ENCODE peak calls at places on chromosomes 6 and 20, in seven cellular contexts. Z, Y, B, O, J, C and F are unnamed samples. For H3K36me3, the result is how much of the 10 kb centered on the place peaks cover.

GRCh38 chr20:54228841-54229240 is 21.0 kb downstream of the PFDN4 start:
- DNase-seq in Z (no peak), Y (no peak), B (no peak), O (no peak), J (no peak), C (no peak), F (no peak)

GRCh38 chr6:50832912-50833311 is 14.2 kb downstream of the TFAP2B start:
- DNase-seq in Z (no peak), Y (no peak), B (no peak), O (no peak), J (no peak), C (no peak), F (no peak)

GRCh38 chr20:1505871-1506270 is 14.7 kb upstream of the SIRPB2 start:
- DNase-seq in Z (no peak), Y (no peak), B (no peak), O (no peak), J (no peak), C (no peak), F (no peak)

GRCh38 chr6:4936681-4937041 is 67.2 kb downstream of the RPP40 start:
- DNase-seq in Z (no peak), Y (no peak), B (no peak), O (no peak), J (no peak), C (no peak), F (no peak)

GRCh38 chr6:33744895-33745546 is 1.7 kb downstream of the IP6K3 start:
- DNase-seq in Z (no peak), Y (no peak), B (no peak), O (no peak), J (no peak), C (no peak), F (no peak)

GRCh38 chr6:105179244-105180065 is at the start of gene POPDC3:
- DNase-seq in Z (no peak), Y (peak), B (no peak), O (no peak), J (no peak), C (peak), F (no peak)

GRCh38 chr20:3781153-3781910 is at the start of gene SPEF1:
- DNase-seq in Z (no peak), Y (peak), B (peak), O (peak), J (peak), C (no peak), F (no peak)

GRCh38 chr6:69390125-69390524 is 406.7 kb downstream of the LMBRD1 start:
- DNase-seq in Z (no peak), Y (no peak), B (no peak), O (no peak), J (no peak), C (no peak), F (no peak)

GRCh38 chr20:55415567-55416142 is 589.7 kb downstream of the CBLN4 start:
- DNase-seq in Z (no peak), Y (no peak), B (no peak), O (no peak), J (no peak), C (no peak), F (no peak)

GRCh38 chr6:43115365-43115764 is 39.3 kb downstream of the PTK7 start:
- DNase-seq in Z (no peak), Y (no peak), B (no peak), O (no peak), J (no peak), C (no peak), F (no peak)

GRCh38 chr6:170182781-170183120 is 108.1 kb downstream of the DLL1 start:
- DNase-seq in Z (no peak), Y (no peak), B (no peak), O (no peak), J (no peak), C (no peak), F (no peak)

GRCh38 chr20:53040678-53041674 is 68.8 kb downstream of the TSHZ2 start:
- DNase-seq in Z (no peak), Y (no peak), B (no peak), O (peak), J (no peak), C (no peak), F (no peak)

GRCh38 chr6:119184008-119184665 is 105.7 kb upstream of the FAM184A start:
- DNase-seq in Z (no peak), Y (no peak), B (no peak), O (no peak), J (no peak), C (no peak), F (no peak)

GRCh38 chr20:2397091-2397490 is 16.4 kb downstream of the TGM6 start:
- DNase-seq in Z (no peak), Y (no peak), B (no peak), O (no peak), J (no peak), C (no peak), F (no peak)

GRCh38 chr20:35264755-35265154 is 13.2 kb downstream of the MMP24OS start:
- DNase-seq in Z (no peak), Y (no peak), B (no peak), O (peak), J (no peak), C (no peak), F (no peak)

GRCh38 chr20:56393133-56393472 is 658 bp downstream of the CSTF1 start:
- DNase-seq in Z (no peak), Y (no peak), B (no peak), O (no peak), J (no peak), C (no peak), F (no peak)

GRCh38 chr20:20076297-20077065 is 24.1 kb downstream of the CFAP61 start:
- DNase-seq in Z (no peak), Y (no peak), B (no peak), O (no peak), J (no peak), C (no peak), F (no peak)

GRCh38 chr6:34223381-34223963 is 13.2 kb upstream of the HMGA1 start:
- DNase-seq in Z (no peak), Y (no peak), B (no peak), O (no peak), J (no peak), C (peak), F (no peak)

GRCh38 chr6:163709693-163710092 is 295.2 kb downstream of the QKI start:
- DNase-seq in Z (no peak), Y (no peak), B (no peak), O (no peak), J (no peak), C (no peak), F (no peak)

GRCh38 chr6:148629910-148630470 is 116.8 kb upstream of the UST start:
- DNase-seq in Z (no peak), Y (no peak), B (no peak), O (no peak), J (no peak), C (no peak), F (no peak)

GRCh38 chr20:41142914-41143313 is 5.6 kb downstream of the PLCG1 start:
- DNase-seq in Z (peak), Y (no peak), B (no peak), O (no peak), J (no peak), C (peak), F (no peak)

GRCh38 chr6:158938811-158939254 is 61.2 kb downstream of the RSPH3 start:
- DNase-seq in Z (no peak), Y (no peak), B (peak), O (no peak), J (no peak), C (no peak), F (no peak)

GRCh38 chr20:4134861-4135379 is 119.6 kb upstream of the RNF24 start:
- DNase-seq in Z (no peak), Y (peak), B (no peak), O (no peak), J (no peak), C (no peak), F (no peak)

GRCh38 chr6:51137777-51138176 is 319.1 kb downstream of the TFAP2B start:
- DNase-seq in Z (no peak), Y (no peak), B (no peak), O (no peak), J (no peak), C (no peak), F (no peak)

GRCh38 chr6:1615651-1616420 is 6.1 kb downstream of the FOXC1 start:
- DNase-seq in Z (no peak), Y (no peak), B (no peak), O (no peak), J (no peak), C (no peak), F (no peak)

GRCh38 chr6:55040102-55040848 is 134.0 kb upstream of the HCRTR2 start:
- DNase-seq in Z (no peak), Y (no peak), B (no peak), O (no peak), J (no peak), C (no peak), F (no peak)

GRCh38 chr6:33000053-33000452 is 9.3 kb downstream of the HLA-DOA start:
- DNase-seq in Z (no peak), Y (peak), B (peak), O (no peak), J (no peak), C (no peak), F (no peak)

GRCh38 chr20:58102252-58102651 is 126.2 kb downstream of the ANKRD60 start:
- DNase-seq in Z (no peak), Y (no peak), B (no peak), O (peak), J (no peak), C (no peak), F (no peak)

GRCh38 chr20:38791940-38792339 is 13.6 kb upstream of the PPP1R16B start:
- DNase-seq in Z (no peak), Y (no peak), B (no peak), O (no peak), J (no peak), C (no peak), F (no peak)

GRCh38 chr20:9070304-9070703 is 1.4 kb downstream of the PLCB4 start:
- DNase-seq in Z (no peak), Y (no peak), B (no peak), O (no peak), J (no peak), C (no peak), F (no peak)

GRCh38 chr6:152121910-152122309 is 314.4 kb downstream of the ESR1 start:
- DNase-seq in Z (no peak), Y (no peak), B (no peak), O (no peak), J (no peak), C (no peak), F (no peak)

GRCh38 chr20:19990911-19991707 is 26.1 kb upstream of the NAA20 start:
- DNase-seq in Z (no peak), Y (no peak), B (no peak), O (no peak), J (no peak), C (no peak), F (no peak)

GRCh38 chr6:128310061-128310460 is 210.3 kb downstream of the PTPRK start:
- DNase-seq in Z (no peak), Y (no peak), B (no peak), O (no peak), J (no peak), C (no peak), F (no peak)

GRCh38 chr6:94196891-94197290 is 777.5 kb upstream of the EPHA7 start:
- DNase-seq in Z (no peak), Y (no peak), B (no peak), O (no peak), J (no peak), C (no peak), F (no peak)

GRCh38 chr6:21953831-21954801 is 342.7 kb downstream of the PRL start:
- DNase-seq in Z (no peak), Y (no peak), B (no peak), O (no peak), J (no peak), C (no peak), F (no peak)

GRCh38 chr6:139534472-139535115 is 160.1 kb upstream of the CITED2 start:
- DNase-seq in Z (no peak), Y (no peak), B (no peak), O (no peak), J (no peak), C (no peak), F (no peak)

GRCh38 chr20:8953300-8953699 is 115.6 kb upstream of the PLCB4 start:
- DNase-seq in Z (no peak), Y (no peak), B (no peak), O (no peak), J (no peak), C (no peak), F (no peak)

GRCh38 chr6:166419717-166420116 is 37.0 kb upstream of the MPC1 start:
- DNase-seq in Z (no peak), Y (no peak), B (no peak), O (no peak), J (no peak), C (peak), F (no peak)
- H3K36me3 ChIP-seq in Z (under half), Y (half or more), B (under half), O (under half), J (under half), C (half or more), F (half or more)

GRCh38 chr6:24402697-24403500 is at the start of gene MRS2:
- DNase-seq in Z (peak), Y (peak), B (peak), O (peak), J (peak), C (peak), F (peak)

GRCh38 chr6:24401458-24401857 is 1.3 kb upstream of the MRS2 start:
- DNase-seq in Z (no peak), Y (no peak), B (no peak), O (no peak), J (no peak), C (no peak), F (no peak)

GRCh38 chr6:24408719-24409410 is 6.1 kb downstream of the MRS2 start:
- DNase-seq in Z (no peak), Y (no peak), B (no peak), O (no peak), J (no peak), C (no peak), F (no peak)

GRCh38 chr6:24403501-24403824 is 727 bp downstream of the MRS2 start:
- DNase-seq in Z (no peak), Y (no peak), B (no peak), O (no peak), J (no peak), C (no peak), F (no peak)

DNA sequence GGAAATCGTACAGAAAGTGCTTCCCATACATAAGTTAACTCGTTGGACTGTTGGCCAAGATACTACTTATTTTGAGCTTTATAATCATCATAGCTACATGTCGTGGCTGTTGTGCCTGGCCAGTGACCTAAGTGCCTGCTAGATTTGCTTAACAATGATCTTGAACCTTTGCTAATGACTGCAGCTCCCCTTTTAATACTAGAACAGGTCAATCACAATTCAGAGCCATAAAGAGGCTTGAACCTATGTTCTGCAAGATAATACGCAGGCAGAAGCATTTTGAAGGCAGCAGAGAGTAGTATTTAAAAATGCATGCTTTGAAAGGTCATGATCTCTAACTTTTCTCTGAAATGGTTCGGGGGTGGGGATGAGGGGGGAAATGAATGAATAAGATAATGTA is 2.5 kb downstream of the MRS2 start:
- DNase-seq in Z (no peak), Y (no peak), B (no peak), O (no peak), J (no peak), C (no peak), F (no peak)
- H3K36me3 ChIP-seq in Z (under half), Y (under half), B (under half), O (under half), J (under half), C (under half), F (under half)

DNA sequence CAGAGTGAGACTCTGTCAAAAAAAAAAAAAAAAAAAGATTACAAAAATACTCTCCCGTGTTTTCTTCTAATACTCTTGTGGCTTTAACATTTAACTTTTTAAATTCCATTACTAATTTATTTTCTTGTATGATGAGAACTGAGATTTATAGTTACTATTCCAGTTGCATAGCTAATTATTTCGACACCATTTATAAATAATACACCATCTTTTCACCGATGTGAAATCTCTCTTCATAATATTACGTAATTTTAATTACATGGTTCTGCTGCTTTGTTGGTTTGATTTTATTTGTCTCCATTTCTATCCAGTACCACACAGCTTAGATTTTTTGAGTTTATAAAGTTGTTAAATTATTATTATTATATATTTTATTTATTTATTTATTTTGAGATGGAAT is 42.0 kb upstream of the TMEM217 start:
- DNase-seq in Z (no peak), Y (no peak), B (no peak), O (no peak), J (no peak), C (no peak), F (no peak)
- H3K36me3 ChIP-seq in Z (under half), Y (half or more), B (under half), O (under half), J (under half), C (half or more), F (half or more)

DNA sequence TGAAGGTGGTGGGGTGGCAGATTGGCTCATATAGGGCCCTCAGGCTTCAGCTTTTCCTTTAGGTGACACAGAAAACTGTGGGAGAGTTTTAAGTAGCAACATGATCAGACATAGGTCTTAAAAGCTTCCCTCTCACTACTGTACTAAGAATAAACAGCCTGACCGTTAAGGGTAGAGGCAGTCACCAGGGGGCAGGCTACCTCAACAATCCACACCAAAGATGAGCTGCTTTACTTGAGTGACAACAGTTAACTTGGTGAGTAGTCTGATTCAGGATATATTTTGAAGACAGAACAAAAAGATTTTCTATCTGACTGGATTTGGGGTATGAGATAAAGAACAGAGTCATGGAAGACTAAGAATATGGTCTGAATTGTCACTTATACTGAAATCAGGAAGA is 193.1 kb upstream of the SHLD1 start:
- DNase-seq in Z (peak), Y (peak), B (peak), O (no peak), J (no peak), C (no peak), F (no peak)
- H3K36me3 ChIP-seq in Z (under half), Y (half or more), B (under half), O (under half), J (under half), C (half or more), F (half or more)

DNA sequence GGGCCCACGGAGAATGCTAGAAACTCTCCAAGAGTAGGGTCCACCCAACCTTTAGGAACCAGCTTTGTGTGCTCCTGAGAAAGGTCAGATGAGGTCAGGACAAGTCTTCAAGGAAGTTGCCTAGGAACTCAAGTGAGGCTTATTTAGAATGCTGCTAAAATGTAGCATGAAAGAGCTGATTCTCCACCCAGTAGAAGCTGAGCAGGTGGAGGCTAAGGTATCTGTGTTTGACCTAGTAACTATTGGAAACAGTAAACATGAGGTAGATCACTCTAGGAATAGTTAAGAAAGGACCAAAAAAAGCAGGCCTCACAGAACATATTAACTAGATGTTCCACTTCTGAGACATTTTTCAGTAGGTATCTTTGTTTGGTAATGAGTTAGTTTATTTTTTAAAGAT is 13.9 kb downstream of the CEP43 start:
- DNase-seq in Z (no peak), Y (no peak), B (no peak), O (no peak), J (no peak), C (no peak), F (no peak)
- H3K36me3 ChIP-seq in Z (under half), Y (half or more), B (under half), O (under half), J (under half), C (under half), F (under half)

GRCh38 chr20:46375771-46376170 is 30.6 kb downstream of the ELMO2 start:
- DNase-seq in Z (no peak), Y (no peak), B (no peak), O (no peak), J (no peak), C (no peak), F (no peak)
- H3K36me3 ChIP-seq in Z (half or more), Y (half or more), B (under half), O (under half), J (half or more), C (half or more), F (half or more)

GRCh38 chr20:62345681-62346370 is 21.3 kb downstream of the LAMA5 start:
- DNase-seq in Z (no peak), Y (no peak), B (no peak), O (no peak), J (no peak), C (no peak), F (no peak)
- H3K36me3 ChIP-seq in Z (under half), Y (under half), B (under half), O (under half), J (under half), C (under half), F (under half)

GRCh38 chr20:32210206-32210605 is 2.5 kb downstream of the POFUT1 start:
- DNase-seq in Z (no peak), Y (no peak), B (no peak), O (no peak), J (no peak), C (no peak), F (no peak)
- H3K36me3 ChIP-seq in Z (under half), Y (under half), B (under half), O (under half), J (under half), C (under half), F (under half)

GRCh38 chr20:47653892-47654291 is 131.4 kb downstream of the SULF2 start:
- DNase-seq in Z (no peak), Y (no peak), B (no peak), O (no peak), J (no peak), C (no peak), F (no peak)
- H3K36me3 ChIP-seq in Z (half or more), Y (half or more), B (under half), O (under half), J (under half), C (half or more), F (under half)

DNA sequence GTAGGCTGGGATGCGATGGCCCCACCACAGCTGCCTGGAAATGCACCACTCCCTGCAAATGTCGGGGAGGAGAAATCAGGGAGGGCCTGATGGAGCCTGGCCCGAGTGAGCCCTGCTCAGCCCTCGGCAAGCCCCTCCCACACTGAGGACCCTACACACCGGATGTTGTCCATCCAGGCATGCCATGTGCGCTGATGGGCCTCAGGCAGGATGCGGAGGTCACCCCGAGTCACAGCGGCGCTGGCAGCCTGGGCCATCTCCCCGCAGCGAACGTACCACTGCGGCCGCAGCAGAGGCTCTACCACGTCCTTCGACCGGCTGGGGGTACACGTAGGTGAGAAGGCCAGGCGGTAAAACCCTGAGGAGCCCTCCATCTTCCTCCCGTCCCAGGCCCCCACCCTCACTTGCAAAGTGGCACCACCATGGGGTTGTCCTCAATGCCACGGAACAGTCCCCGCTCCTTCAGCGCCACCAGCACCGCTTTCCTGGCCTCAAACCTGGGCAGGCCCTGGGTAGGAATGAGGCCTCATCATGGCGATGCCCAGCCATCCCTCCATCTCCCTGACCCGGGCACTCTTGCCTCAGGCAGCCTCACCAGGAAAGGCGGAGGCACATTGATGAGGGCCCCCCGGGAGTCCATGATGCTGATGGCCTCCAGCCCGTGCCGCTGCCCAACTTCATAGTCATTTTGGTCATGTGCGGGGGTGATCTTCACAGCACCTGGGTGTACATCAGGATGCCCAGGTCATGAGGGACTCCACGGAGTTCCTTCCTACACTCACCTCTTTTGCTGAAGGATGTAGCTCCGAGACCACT is 5.2 kb upstream of the VWA7 start:
- DNase-seq in Z (no peak), Y (no peak), B (no peak), O (no peak), J (no peak), C (no peak), F (no peak)
- H3K36me3 ChIP-seq in Z (under half), Y (half or more), B (half or more), O (under half), J (under half), C (half or more), F (under half)